ENCODE peak calls at places on chromosomes 12 and 14, in six cellular contexts. X, D, N, V, L and W are unnamed samples.

GRCh38 chr12:114064497-114064896 is 98.4 kb upstream of the RBM19 start:
- DNase-seq in X (no peak), D (no peak), N (no peak), V (no peak), L (no peak), W (no peak)

GRCh38 chr12:89346741-89347324 is 5.5 kb downstream of the DUSP6 start:
- DNase-seq in X (no peak), D (no peak), N (no peak), V (peak), L (peak), W (no peak)

GRCh38 chr14:24066490-24067132 is 4.8 kb upstream of the CPNE6 start:
- DNase-seq in X (no peak), D (no peak), N (no peak), V (peak), L (no peak), W (no peak)

GRCh38 chr12:116539905-116540482 is 19.2 kb upstream of the MAP1LC3B2 start:
- DNase-seq in X (no peak), D (no peak), N (peak), V (peak), L (peak), W (no peak)

GRCh38 chr12:71947645-71948105 is 9.0 kb downstream of the TPH2 start:
- DNase-seq in X (no peak), D (no peak), N (peak), V (no peak), L (peak), W (no peak)

GRCh38 chr12:115697341-115697740 is 580.2 kb downstream of the MED13L start:
- DNase-seq in X (no peak), D (no peak), N (no peak), V (no peak), L (peak), W (no peak)

GRCh38 chr12:108832730-108833354 is 24.5 kb downstream of the SSH1 start:
- DNase-seq in X (no peak), D (no peak), N (no peak), V (no peak), L (peak), W (no peak)

GRCh38 chr14:91946313-91947195 is 940 bp downstream of the FBLN5 start:
- DNase-seq in X (no peak), D (no peak), N (peak), V (no peak), L (peak), W (no peak)

GRCh38 chr14:66268802-66269334 is 217.3 kb upstream of the CCDC196 start:
- DNase-seq in X (no peak), D (no peak), N (no peak), V (no peak), L (no peak), W (no peak)

GRCh38 chr14:37034410-37035285 is 137.8 kb downstream of the SLC25A21 start:
- DNase-seq in X (no peak), D (no peak), N (no peak), V (no peak), L (peak), W (peak)

GRCh38 chr12:18141583-18141982 is 51.6 kb upstream of the RERGL start:
- DNase-seq in X (peak), D (no peak), N (no peak), V (no peak), L (peak), W (no peak)

GRCh38 chr14:80781968-80782367 is 159.6 kb downstream of the CEP128 start:
- DNase-seq in X (no peak), D (no peak), N (no peak), V (no peak), L (peak), W (no peak)

GRCh38 chr14:99378782-99379214 is 101.9 kb downstream of the SETD3 start:
- DNase-seq in X (peak), D (no peak), N (no peak), V (no peak), L (peak), W (no peak)

GRCh38 chr12:56521209-56521589 is 421 bp upstream of the RBMS2 start:
- DNase-seq in X (no peak), D (no peak), N (no peak), V (peak), L (no peak), W (no peak)

GRCh38 chr14:38074754-38075153 is 132.9 kb upstream of the SSTR1 start:
- DNase-seq in X (no peak), D (no peak), N (no peak), V (no peak), L (no peak), W (no peak)

GRCh38 chr14:93304771-93305170 is 28.1 kb downstream of the BTBD7 start:
- DNase-seq in X (no peak), D (no peak), N (no peak), V (no peak), L (peak), W (no peak)

GRCh38 chr12:130484221-130484620 is 146.5 kb downstream of the PIWIL1 start:
- DNase-seq in X (no peak), D (no peak), N (no peak), V (no peak), L (no peak), W (no peak)

GRCh38 chr12:52213541-52214420 is 19.3 kb upstream of the KRT7 start:
- DNase-seq in X (peak), D (peak), N (peak), V (peak), L (peak), W (peak)

GRCh38 chr12:18139989-18140596 is 50.1 kb upstream of the RERGL start:
- DNase-seq in X (peak), D (no peak), N (peak), V (no peak), L (no peak), W (no peak)

GRCh38 chr12:50110127-50110761 is 1.8 kb upstream of the COX14 start:
- DNase-seq in X (peak), D (no peak), N (no peak), V (peak), L (no peak), W (no peak)

GRCh38 chr14:51073751-51074150 is 21.2 kb downstream of the TRIM9 start:
- DNase-seq in X (no peak), D (no peak), N (no peak), V (no peak), L (no peak), W (no peak)

GRCh38 chr12:118187746-118188390 is 51.9 kb downstream of the PEBP1 start:
- DNase-seq in X (no peak), D (no peak), N (no peak), V (no peak), L (no peak), W (no peak)

GRCh38 chr12:113359939-113360748 is 1.8 kb downstream of the PLBD2 start:
- DNase-seq in X (no peak), D (no peak), N (no peak), V (no peak), L (no peak), W (no peak)

GRCh38 chr12:116057356-116057755 is 220.1 kb downstream of the MED13L start:
- DNase-seq in X (no peak), D (no peak), N (no peak), V (no peak), L (no peak), W (no peak)

GRCh38 chr14:65100905-65101541 is 1.3 kb downstream of the MAX start:
- DNase-seq in X (no peak), D (no peak), N (no peak), V (no peak), L (peak), W (no peak)

GRCh38 chr12:53184828-53185227 is 4.1 kb upstream of the CSAD start:
- DNase-seq in X (no peak), D (no peak), N (no peak), V (no peak), L (no peak), W (no peak)

GRCh38 chr14:72254202-72254939 is 322.1 kb downstream of the RGS6 start:
- DNase-seq in X (no peak), D (no peak), N (no peak), V (no peak), L (no peak), W (no peak)

GRCh38 chr14:58751788-58752187 is 114.0 kb downstream of the DACT1 start:
- DNase-seq in X (no peak), D (no peak), N (no peak), V (no peak), L (no peak), W (no peak)

GRCh38 chr14:21711360-21711961 is 37.8 kb upstream of the OR4E1 start:
- DNase-seq in X (peak), D (no peak), N (peak), V (no peak), L (peak), W (peak)

GRCh38 chr14:69572634-69573135 is 2.0 kb downstream of the CCDC177 start:
- DNase-seq in X (no peak), D (no peak), N (no peak), V (no peak), L (no peak), W (no peak)

GRCh38 chr12:68319988-68320623 is 12.1 kb downstream of the MDM1 start:
- DNase-seq in X (no peak), D (no peak), N (no peak), V (peak), L (peak), W (no peak)

GRCh38 chr12:63313139-63313538 is 162.1 kb upstream of the AVPR1A start:
- DNase-seq in X (no peak), D (no peak), N (no peak), V (no peak), L (no peak), W (no peak)

GRCh38 chr12:117228239-117228638 is 38.0 kb upstream of the FBXO21 start:
- DNase-seq in X (peak), D (no peak), N (no peak), V (no peak), L (no peak), W (peak)

GRCh38 chr12:49750027-49750977 is 8.9 kb downstream of the TMBIM6 start:
- DNase-seq in X (peak), D (peak), N (no peak), V (no peak), L (peak), W (no peak)